ENCODE peak calls at places on chromosomes 16 and 17, in seven cellular contexts. Q is HCT116, S is neural progenitor cell, P is H9, H is GM23338, T is GM23248, F is fibroblast of lung. O is an unnamed sample.

GRCh38 chr17:63740464-63741181 is 976 bp downstream of the STRADA start:
- DNase-seq in H (no peak), S (no peak), F (no peak), Q (no peak), P (no peak), T (peak), O (no peak)

GRCh38 chr17:7045492-7046126 is 1.7 kb upstream of the SLC16A11 start:
- DNase-seq in H (peak), T (peak), P (no peak), Q (peak), S (peak), F (peak), O (peak)

GRCh38 chr17:58039975-58040374 is 32.9 kb upstream of the SRSF1 start:
- DNase-seq in S (no peak), P (no peak), T (no peak), H (no peak), Q (no peak), F (no peak), O (no peak)

GRCh38 chr16:49396206-49396720 is 22.7 kb downstream of the C16orf78 start:
- DNase-seq in S (no peak), F (no peak), H (no peak), Q (no peak), T (no peak), P (no peak), O (no peak)

GRCh38 chr17:76102944-76103273 is 678 bp downstream of the EXOC7 start:
- DNase-seq in F (no peak), H (no peak), S (no peak), T (peak), P (no peak), Q (no peak), O (no peak)

GRCh38 chr17:10337976-10338375 is 34.8 kb downstream of the MYH13 start:
- DNase-seq in Q (no peak), T (peak), S (no peak), P (no peak), F (peak), H (no peak), O (no peak)

GRCh38 chr17:12987120-12987519 is 30.7 kb downstream of the ELAC2 start:
- DNase-seq in F (no peak), S (peak), T (no peak), H (peak), Q (no peak), P (peak), O (no peak)

GRCh38 chr16:78654929-78655328 is 555.5 kb downstream of the WWOX start:
- DNase-seq in F (no peak), H (no peak), T (no peak), P (no peak), S (no peak), Q (no peak), O (no peak)

GRCh38 chr16:19524356-19524865 is 669 bp downstream of the CCP110 start:
- DNase-seq in T (peak), S (no peak), F (no peak), P (no peak), H (peak), Q (no peak), O (no peak)

GRCh38 chr16:974606-975312 is 4.0 kb upstream of the LMF1 start:
- DNase-seq in F (no peak), H (no peak), T (no peak), S (no peak), P (no peak), Q (no peak), O (no peak)

GRCh38 chr16:22192261-22193133 is 13.6 kb upstream of the EEF2K start:
- DNase-seq in Q (no peak), S (peak), F (peak), P (peak), H (peak), T (peak), O (peak)

GRCh38 chr17:47288531-47289116 is 35.0 kb downstream of the ITGB3 start:
- DNase-seq in S (no peak), Q (no peak), T (peak), F (peak), H (no peak), P (no peak), O (peak)

GRCh38 chr17:14940112-14940945 is 324.8 kb downstream of the PMP22 start:
- DNase-seq in F (peak), H (no peak), Q (no peak), P (no peak), T (peak), S (no peak), O (no peak)

GRCh38 chr16:30484887-30485286 is 12.3 kb downstream of the ITGAL start:
- DNase-seq in Q (no peak), H (no peak), F (no peak), T (no peak), P (no peak), S (no peak), O (no peak)

GRCh38 chr17:27491713-27492190 is 35.5 kb downstream of the KSR1 start:
- DNase-seq in H (no peak), Q (no peak), F (no peak), T (no peak), S (peak), P (no peak), O (peak)

GRCh38 chr17:28746611-28747045 is 2.8 kb downstream of the TRAF4 start:
- DNase-seq in T (no peak), Q (no peak), P (peak), F (no peak), S (peak), H (peak), O (no peak)

GRCh38 chr17:75032896-75033294 is 13.9 kb downstream of the ATP5PD start:
- DNase-seq in S (no peak), H (no peak), Q (no peak), P (no peak), F (peak), T (peak), O (no peak)

GRCh38 chr17:22516861-22517636 is 824.7 kb downstream of the KCNJ18 start:
- DNase-seq in F (no peak), P (no peak), Q (no peak), T (no peak), H (no peak), S (no peak), O (no peak)

GRCh38 chr17:4230142-4230541 is 33.6 kb downstream of the ANKFY1 start:
- DNase-seq in Q (peak), T (peak), P (no peak), F (peak), S (no peak), H (peak), O (peak)

GRCh38 chr16:29148867-29149272 is 164.0 kb downstream of the LAT start:
- DNase-seq in S (no peak), T (no peak), P (no peak), Q (no peak), H (no peak), F (no peak), O (no peak)

GRCh38 chr16:88549671-88550643 is 20.2 kb upstream of the ZC3H18 start:
- DNase-seq in F (no peak), H (no peak), Q (no peak), S (no peak), P (no peak), T (no peak), O (no peak)

GRCh38 chr16:67674851-67675578 is 8.4 kb downstream of the C16orf86 start:
- DNase-seq in T (no peak), P (no peak), F (no peak), Q (no peak), H (no peak), S (no peak), O (no peak)

GRCh38 chr17:8581002-8581658 is 49.4 kb downstream of the MYH10 start:
- DNase-seq in H (peak), S (no peak), Q (no peak), F (no peak), T (no peak), P (no peak), O (no peak)

GRCh38 chr16:4266372-4266771 is 6.5 kb downstream of the TFAP4 start:
- DNase-seq in T (no peak), S (no peak), P (peak), H (peak), F (peak), Q (peak), O (no peak)

GRCh38 chr16:89860747-89861304 is 12.6 kb upstream of the TCF25 start:
- DNase-seq in F (peak), P (peak), Q (peak), H (peak), S (peak), T (peak), O (no peak)

GRCh38 chr17:18217412-18218015 is 7.9 kb upstream of the LLGL1 start:
- DNase-seq in P (peak), T (peak), H (peak), F (peak), S (peak), Q (peak), O (peak)

GRCh38 chr16:3808308-3809063 is 72.0 kb downstream of the CREBBP start:
- DNase-seq in F (no peak), P (no peak), H (no peak), S (no peak), Q (no peak), T (no peak), O (no peak)

GRCh38 chr16:53080345-53081031 is 25.7 kb downstream of the CHD9 start:
- DNase-seq in F (peak), Q (no peak), P (no peak), T (peak), H (no peak), S (no peak), O (peak)

DNA sequence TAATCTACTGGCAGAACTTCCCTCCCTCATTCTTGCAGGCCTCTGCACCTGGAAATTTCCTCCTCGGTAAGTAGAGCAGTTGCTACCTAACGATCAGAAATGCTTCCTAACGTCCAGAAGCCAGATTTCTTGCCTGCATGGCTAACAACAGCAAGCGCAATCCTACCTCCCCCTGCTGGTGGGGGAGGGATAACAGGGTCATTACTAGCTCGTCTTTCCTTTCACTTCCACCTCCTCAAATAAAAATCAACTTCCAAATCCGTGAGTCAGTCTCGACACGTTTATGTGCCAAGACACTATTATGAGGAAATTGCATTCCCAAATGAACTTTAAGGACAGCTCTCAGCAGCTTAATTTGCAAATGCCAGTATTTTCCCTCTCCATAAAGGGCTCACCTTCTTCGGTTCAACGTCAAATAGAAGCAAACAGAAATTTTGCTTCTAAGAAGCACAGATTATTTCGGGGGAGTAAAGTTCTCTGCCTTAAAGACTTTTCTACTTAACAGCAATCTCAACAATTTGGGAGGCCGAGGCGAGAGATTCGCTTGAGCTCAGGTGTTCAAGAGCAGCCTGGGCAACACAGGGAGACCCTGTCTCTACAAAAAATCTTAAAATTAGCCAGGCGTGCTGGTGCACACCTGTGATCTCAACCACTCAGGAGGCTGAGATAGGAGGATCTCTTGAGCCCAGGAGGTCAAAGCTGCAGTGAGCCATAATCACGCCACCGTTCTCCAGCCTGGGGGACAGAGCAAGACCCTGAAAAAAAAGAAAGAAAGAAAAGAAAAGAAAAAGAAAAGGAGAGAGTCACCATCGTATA is 188.6 kb upstream of the PSMD7 start:
- DNase-seq in T (peak), F (peak), H (peak), P (peak), S (peak), Q (peak), O (no peak)
- H3K27ac ChIP-seq in T (no peak), F (no peak), H (no peak), P (no peak), S (no peak), Q (no peak), O (no peak)

GRCh38 chr17:72969293-72969692 is 123.2 kb downstream of the SLC39A11 start:
- DNase-seq in T (no peak), S (no peak), F (no peak), P (no peak), Q (no peak), H (no peak), O (no peak)

GRCh38 chr17:72972263-72972951 is 120.1 kb downstream of the SLC39A11 start:
- DNase-seq in T (no peak), F (no peak), P (no peak), Q (no peak), S (no peak), H (no peak), O (no peak)

GRCh38 chr17:72970246-72970645 is 122.2 kb downstream of the SLC39A11 start:
- DNase-seq in Q (no peak), H (no peak), F (no peak), T (no peak), S (peak), P (no peak), O (no peak)

GRCh38 chr17:72970794-72971512 is 121.5 kb downstream of the SLC39A11 start:
- DNase-seq in P (no peak), H (no peak), T (no peak), Q (no peak), F (no peak), S (no peak), O (peak)

DNA sequence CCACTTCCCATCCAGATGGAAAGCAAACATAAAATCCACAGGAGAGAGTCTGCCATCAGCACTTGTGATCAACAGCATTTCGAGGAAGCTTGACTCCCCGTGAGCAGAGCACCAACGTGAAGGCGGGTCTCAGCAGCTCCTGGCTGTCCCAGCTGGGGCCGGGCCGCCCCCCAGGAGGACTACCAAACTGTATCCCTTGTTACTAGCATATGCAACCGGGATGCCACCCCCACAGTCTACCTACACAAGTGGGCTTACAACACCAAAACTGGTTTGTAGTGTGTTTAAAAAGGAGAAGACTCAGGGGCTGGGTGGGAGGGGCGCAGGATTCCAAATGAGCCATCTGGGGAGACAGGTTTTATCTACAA is 121.0 kb downstream of the SLC39A11 start:
- DNase-seq in F (no peak), T (no peak), S (no peak), H (no peak), Q (no peak), P (no peak), O (no peak)
- H3K4me2 ChIP-seq in F (no peak), T (no peak), S (no peak), H (peak), Q (no peak), P (no peak), O (no peak)

GRCh38 chr17:82819015-82819414 is 20.8 kb downstream of the ZNF750 start:
- DNase-seq in P (no peak), T (no peak), S (no peak), Q (no peak), H (no peak), F (no peak), O (no peak)
- H3K27ac ChIP-seq in P (no peak), T (no peak), S (no peak), Q (no peak), H (no peak), F (no peak), O (no peak)

DNA sequence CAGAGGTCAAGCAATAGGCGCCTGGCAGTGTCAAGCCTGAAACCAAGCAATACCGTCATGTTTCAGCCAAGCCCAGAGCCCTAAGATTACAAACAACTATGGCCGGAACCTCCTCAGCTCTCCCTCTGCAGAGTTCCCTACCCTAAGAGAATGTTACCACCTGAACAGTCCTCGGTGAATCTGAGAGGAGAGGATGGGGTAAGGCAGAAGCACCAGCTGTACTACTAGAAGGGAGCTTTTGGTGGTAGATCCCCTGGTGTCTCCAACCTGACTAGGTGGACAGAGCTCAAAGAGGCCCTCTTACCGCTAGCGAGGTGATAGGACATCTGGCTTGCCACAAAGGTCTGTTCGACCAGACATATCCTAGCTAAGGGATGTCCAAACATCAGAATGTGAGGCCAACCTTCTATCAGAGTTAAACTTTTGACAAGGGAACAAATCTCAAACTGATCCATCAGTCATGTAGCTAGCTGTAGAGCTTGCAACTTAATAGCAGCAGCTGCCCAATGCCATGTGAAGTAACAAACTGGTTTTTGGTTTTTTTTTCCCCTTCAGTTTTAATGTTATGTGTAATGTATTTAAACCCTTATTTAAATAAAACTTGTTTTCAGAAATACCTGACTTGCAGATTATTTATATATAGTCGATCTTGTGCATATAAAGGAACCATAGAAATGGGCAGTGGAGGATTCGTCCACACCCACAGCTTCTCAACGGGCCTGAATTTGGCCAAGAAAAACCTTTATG is 2.5 kb downstream of the EIF1 start:
- DNase-seq in Q (no peak), H (no peak), T (no peak), S (no peak), F (no peak), P (no peak), O (no peak)
- H3K4me2 ChIP-seq in Q (no peak), H (no peak), T (peak), S (peak), F (peak), P (no peak), O (peak)

GRCh38 chr16:68752602-68753001 is 15.5 kb downstream of the CDH1 start:
- DNase-seq in T (no peak), F (no peak), H (no peak), P (no peak), S (no peak), Q (no peak), O (no peak)
- H3K27ac ChIP-seq in T (no peak), F (no peak), H (peak), P (no peak), S (no peak), Q (no peak), O (no peak)

GRCh38 chr16:56919099-56919800 is 12.7 kb upstream of the HERPUD1 start:
- DNase-seq in S (no peak), F (no peak), H (no peak), T (no peak), P (no peak), Q (no peak), O (no peak)

GRCh38 chr16:56914896-56915295 is 17.0 kb upstream of the HERPUD1 start:
- DNase-seq in F (no peak), Q (no peak), H (no peak), S (no peak), T (no peak), P (no peak), O (no peak)

GRCh38 chr16:56918467-56919012 is 13.4 kb upstream of the HERPUD1 start:
- DNase-seq in S (no peak), P (no peak), Q (no peak), T (no peak), F (no peak), H (no peak), O (peak)

GRCh38 chr16:56915311-56916105 is 16.4 kb upstream of the HERPUD1 start:
- DNase-seq in S (no peak), T (no peak), H (no peak), F (peak), P (no peak), Q (no peak), O (no peak)

DNA sequence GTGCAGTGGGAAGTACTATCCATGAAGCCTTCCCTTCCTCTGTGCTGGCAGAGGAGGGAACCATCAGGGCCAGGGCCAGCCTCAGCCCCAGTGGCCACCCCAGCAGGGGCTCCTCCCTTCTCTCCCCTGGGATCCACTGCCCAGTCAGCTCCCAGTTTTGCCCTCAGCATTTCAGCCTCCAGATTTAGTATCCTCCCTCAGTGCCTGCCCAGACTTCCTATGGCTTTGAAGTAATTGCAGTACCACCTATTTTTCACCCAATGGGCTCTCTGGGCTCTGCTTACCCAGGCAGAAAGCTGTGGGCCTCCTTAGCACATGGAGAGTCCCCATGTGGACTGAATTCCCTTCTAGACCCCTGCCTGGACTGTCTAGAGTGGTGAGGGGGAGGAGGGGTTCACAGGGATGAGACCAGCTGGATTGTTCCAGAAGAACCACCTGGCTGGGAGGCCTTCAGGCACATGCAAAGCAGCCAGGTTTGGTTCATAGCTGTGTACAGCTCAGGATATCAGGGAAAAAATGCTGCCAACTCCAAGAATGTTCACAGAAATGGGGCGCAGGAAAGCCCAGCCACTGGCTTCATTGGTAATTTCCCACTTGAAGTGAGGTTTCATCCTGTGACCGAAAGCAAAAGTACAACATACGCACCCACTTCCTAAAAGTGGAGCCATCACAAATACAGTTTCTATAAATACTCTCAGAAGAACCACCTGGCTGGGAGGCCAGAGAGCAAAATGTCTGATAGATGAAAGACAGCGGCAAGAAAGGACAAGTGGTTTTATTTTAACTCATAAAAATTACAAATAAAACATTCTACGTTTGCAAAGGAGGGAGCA is 15.2 kb upstream of the HERPUD1 start:
- DNase-seq in F (no peak), P (no peak), T (no peak), H (no peak), S (no peak), Q (no peak), O (no peak)
- H3K4me2 ChIP-seq in F (no peak), P (no peak), T (no peak), H (no peak), S (no peak), Q (no peak), O (no peak)

O was measured in astrocyte.